ENCODE peak calls at places on chromosomes 3 and 15, in six cellular contexts. R is erythroblast; U is NCI-H1105; C is NCI-H2029; S is CD8-positive, alpha-beta memory T cell; N is activated naive CD4-positive, alpha-beta T cell. O is an unnamed sample.

GRCh38 chr3:48306290-48306689 is 27.2 kb downstream of the SPINK8 start:
- DNase-seq in R (no peak), U (no peak), C (no peak), S (no peak), N (no peak), O (no peak)

GRCh38 chr3:78969483-78969882 is 798.3 kb downstream of the ROBO1 start:
- DNase-seq in R (no peak), U (no peak), C (no peak), S (no peak), N (no peak), O (no peak)

GRCh38 chr15:67063689-67064606 is 1.5 kb upstream of the SMAD3 start:
- DNase-seq in R (peak; percentile 67), U (no peak), C (peak; percentile 21), S (no peak), N (no peak), O (no peak)

GRCh38 chr3:47380026-47380600 is 708 bp upstream of the PTPN23 start:
- DNase-seq in R (no peak), U (no peak), C (no peak), S (no peak), N (no peak), O (no peak)

GRCh38 chr3:66480666-66481065 is 20.2 kb downstream of the LRIG1 start:
- DNase-seq in R (no peak), U (no peak), C (no peak), S (no peak), N (no peak), O (no peak)

GRCh38 chr15:98292442-98293240 is 332.1 kb downstream of the ARRDC4 start:
- DNase-seq in R (peak; percentile 38), U (no peak), C (peak; percentile 2), S (no peak), N (no peak), O (no peak)

GRCh38 chr3:134376385-134376765 is 2.1 kb upstream of the AMOTL2 start:
- DNase-seq in R (no peak), U (no peak), C (no peak), S (no peak), N (no peak), O (no peak)

GRCh38 chr15:64934023-64934422 is 22.3 kb downstream of the ANKDD1A start:
- DNase-seq in R (no peak), U (no peak), C (no peak), S (no peak), N (no peak), O (no peak)

GRCh38 chr3:51686512-51687215 is 15.6 kb downstream of the TEX264 start:
- DNase-seq in R (peak; percentile 76), U (no peak), C (no peak), S (peak; percentile 78), N (peak; percentile 20), O (no peak)

GRCh38 chr3:75906555-75907112 is 121.3 kb upstream of the ZNF717 start:
- DNase-seq in R (no peak), U (peak; percentile 25), C (no peak), S (no peak), N (no peak), O (peak; percentile 33)

GRCh38 chr3:66609660-66610547 is 109.1 kb upstream of the LRIG1 start:
- DNase-seq in R (no peak), U (peak; percentile 77), C (peak; percentile 87), S (no peak), N (no peak), O (no peak)

GRCh38 chr15:25587616-25588340 is 149.0 kb upstream of the UBE3A start:
- DNase-seq in R (no peak), U (no peak), C (no peak), S (no peak), N (no peak), O (no peak)

O was measured in amniotic stem cell.